ENCODE peak calls at places on chromosomes 4 and X, in four cellular contexts. One of them, this sample, is unnamed.

GRCh38 chr4:25441519-25442117 is 64.6 kb downstream of the ANAPC4 start:
- DNase-seq in K562: peak
- DNase-seq in GM12878: no peak
- DNase-seq in GM12891: no peak
- DNase-seq in this sample: peak

GRCh38 chr4:102754044-102754443 is 6.7 kb downstream of the MANBA start:
- DNase-seq in K562: no peak
- DNase-seq in GM12878: no peak
- DNase-seq in GM12891: no peak
- DNase-seq in this sample: no peak

GRCh38 chr4:186203391-186203802 is 12.0 kb downstream of the CYP4V2 start:
- DNase-seq in K562: peak
- DNase-seq in GM12878: no peak
- DNase-seq in GM12891: no peak
- DNase-seq in this sample: no peak

GRCh38 chrX:22575161-22575845 is 302.6 kb downstream of the CBLL2 start:
- DNase-seq in K562: no peak
- DNase-seq in GM12878: no peak
- DNase-seq in GM12891: no peak
- DNase-seq in this sample: no peak

GRCh38 chrX:70066646-70067045 is 4.4 kb downstream of the OTUD6A start:
- DNase-seq in K562: no peak
- DNase-seq in GM12878: no peak
- DNase-seq in GM12891: no peak
- DNase-seq in this sample: no peak

GRCh38 chr4:19776021-19776459 is 475.7 kb upstream of the SLIT2 start:
- DNase-seq in K562: no peak
- DNase-seq in GM12878: no peak
- DNase-seq in GM12891: no peak
- DNase-seq in this sample: no peak

GRCh38 chr4:81747242-81747930 is 275.7 kb upstream of the RASGEF1B start:
- DNase-seq in K562: peak
- DNase-seq in GM12878: no peak
- DNase-seq in GM12891: no peak
- DNase-seq in this sample: peak

GRCh38 chr4:97911236-97911906 is 231.9 kb downstream of the STPG2 start:
- DNase-seq in K562: no peak
- DNase-seq in GM12878: no peak
- DNase-seq in GM12891: no peak
- DNase-seq in this sample: no peak

GRCh38 chrX:155888139-155888538 is 7.0 kb downstream of the VAMP7 start:
- DNase-seq in K562: peak
- DNase-seq in GM12878: no peak
- DNase-seq in GM12891: no peak
- DNase-seq in this sample: no peak

GRCh38 chrX:74133156-74133796 is 170.7 kb upstream of the ZCCHC13 start:
- DNase-seq in K562: peak
- DNase-seq in GM12878: peak
- DNase-seq in GM12891: no peak
- DNase-seq in this sample: peak

GRCh38 chr4:74548561-74548960 is 103.6 kb downstream of the AREG start:
- DNase-seq in K562: no peak
- DNase-seq in GM12878: no peak
- DNase-seq in GM12891: no peak
- DNase-seq in this sample: no peak
- TF ChIP-seq SPI1 in K562: no peak
- TF ChIP-seq SPI1 in GM12878: no peak
- TF ChIP-seq SPI1 in GM12891: no peak
- TF ChIP-seq SPI1 in this sample: no peak

DNA sequence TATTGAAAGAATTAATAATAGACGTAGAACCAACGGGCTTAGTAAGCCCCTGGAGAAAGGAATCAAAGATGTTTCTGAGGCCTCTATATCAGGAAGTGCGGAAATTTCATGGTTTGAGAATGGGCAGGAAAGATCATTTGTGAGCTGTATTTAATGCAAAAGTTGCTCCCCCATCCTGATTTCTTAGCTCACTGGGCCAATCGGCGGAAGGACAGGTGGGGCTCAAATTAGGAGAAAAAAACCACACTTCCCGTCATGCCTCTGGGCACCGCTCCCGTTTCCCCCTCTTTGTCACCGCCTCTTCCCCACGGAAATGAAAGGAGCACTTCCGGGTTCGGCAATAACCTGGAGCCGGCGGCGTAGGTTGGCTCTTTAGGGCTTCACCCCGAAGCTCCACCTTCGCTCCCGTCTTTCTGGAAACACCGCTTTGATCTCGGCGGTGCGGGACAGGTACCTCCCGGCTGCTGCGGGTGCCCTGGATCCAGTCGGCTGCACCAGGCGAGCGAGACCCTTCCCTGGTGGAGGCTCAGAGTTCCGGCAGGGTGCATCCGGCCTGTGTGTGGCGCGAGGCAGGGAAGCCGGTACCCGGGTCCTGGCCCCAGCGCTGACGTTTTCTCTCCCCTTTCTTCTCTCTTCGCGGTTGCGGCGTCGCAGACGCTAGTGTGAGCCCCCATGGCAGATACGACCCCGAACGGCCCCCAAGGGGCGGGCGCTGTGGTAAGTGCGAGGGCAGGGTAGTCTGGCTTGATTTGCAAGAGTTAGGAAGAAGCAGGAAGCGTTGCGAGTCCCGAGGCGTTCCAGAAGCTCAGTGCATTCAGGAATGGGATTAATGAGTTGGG is at the start of gene TMEM33:
- DNase-seq in K562: peak
- DNase-seq in GM12878: peak
- DNase-seq in GM12891: peak
- DNase-seq in this sample: peak
- TF ChIP-seq POLR2AphosphoS5 in K562: peak
- TF ChIP-seq POLR2AphosphoS5 in GM12878: peak
- TF ChIP-seq POLR2AphosphoS5 in GM12891: peak
- TF ChIP-seq POLR2AphosphoS5 in this sample: peak

DNA sequence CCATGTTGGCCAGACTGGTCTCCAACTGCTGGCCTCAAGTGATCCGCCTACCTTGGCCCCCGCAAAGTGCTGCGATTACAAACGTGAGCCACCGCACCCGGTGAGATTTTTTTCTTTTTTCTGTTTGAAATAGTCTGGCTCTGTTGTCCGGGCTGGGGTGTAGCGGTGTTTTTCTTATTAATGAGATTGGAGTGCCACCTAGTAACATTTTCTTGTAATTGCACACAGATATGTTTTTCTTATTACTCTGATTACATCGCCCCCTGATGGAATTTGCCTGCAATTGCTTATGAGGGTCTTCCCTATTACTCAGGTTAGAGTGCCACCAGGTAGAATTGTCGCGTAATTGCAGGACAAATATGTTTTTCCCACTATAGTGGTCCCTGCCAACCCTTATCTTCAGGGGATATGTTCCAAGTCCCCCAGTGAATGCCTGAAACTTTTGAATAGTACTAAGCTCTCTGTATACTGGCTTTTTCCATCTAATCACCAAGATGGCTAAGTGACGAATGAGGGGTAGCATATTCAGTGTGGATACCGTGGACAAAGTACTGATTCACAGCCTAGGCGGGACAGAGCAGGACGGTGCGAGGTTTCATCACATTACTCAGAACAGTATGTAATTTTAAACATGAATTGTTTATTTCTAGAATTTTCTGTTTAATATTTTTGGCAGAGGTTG is 8.6 kb upstream of the PDHA1 start:
- DNase-seq in K562: peak
- DNase-seq in GM12878: peak
- DNase-seq in GM12891: no peak
- DNase-seq in this sample: peak
- TF ChIP-seq SPI1 in K562: no peak
- TF ChIP-seq SPI1 in GM12878: no peak
- TF ChIP-seq SPI1 in GM12891: no peak
- TF ChIP-seq SPI1 in this sample: no peak

GRCh38 chrX:153635788-153636668 is 11.0 kb upstream of the DUSP9 start:
- DNase-seq in K562: peak
- DNase-seq in GM12878: no peak
- DNase-seq in GM12891: no peak
- DNase-seq in this sample: peak

GRCh38 chrX:153635388-153635787 is 11.6 kb upstream of the DUSP9 start:
- DNase-seq in K562: no peak
- DNase-seq in GM12878: no peak
- DNase-seq in GM12891: no peak
- DNase-seq in this sample: no peak

GRCh38 chrX:153634236-153634635 is 12.8 kb upstream of the DUSP9 start:
- DNase-seq in K562: no peak
- DNase-seq in GM12878: no peak
- DNase-seq in GM12891: no peak
- DNase-seq in this sample: no peak

GRCh38 chrX:153633607-153634180 is 13.3 kb upstream of the DUSP9 start:
- DNase-seq in K562: no peak
- DNase-seq in GM12878: no peak
- DNase-seq in GM12891: no peak
- DNase-seq in this sample: no peak

DNA sequence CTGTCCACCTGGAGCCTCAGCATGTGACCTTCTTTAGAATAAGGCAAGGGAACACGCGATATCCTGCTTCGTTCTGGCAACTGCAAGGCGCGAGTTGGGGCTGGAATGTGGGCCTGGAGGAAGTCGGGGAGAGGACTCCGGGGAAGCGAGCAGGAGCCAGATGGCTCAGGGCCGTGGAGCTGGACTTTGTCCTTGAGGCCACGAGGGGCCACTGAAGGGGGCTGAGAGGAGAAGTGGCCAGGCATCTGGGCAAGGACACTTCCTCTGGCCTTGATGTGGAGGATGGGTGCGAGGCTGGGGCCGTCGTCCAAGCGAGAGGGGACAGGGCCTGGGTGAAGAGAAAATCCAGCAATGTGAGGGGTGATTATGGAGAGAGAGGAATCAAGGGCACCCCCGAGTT is 12.2 kb upstream of the DUSP9 start:
- DNase-seq in K562: no peak
- DNase-seq in GM12878: no peak
- DNase-seq in GM12891: no peak
- DNase-seq in this sample: no peak
- TF ChIP-seq POLR2AphosphoS5 in K562: no peak
- TF ChIP-seq POLR2AphosphoS5 in GM12878: no peak
- TF ChIP-seq POLR2AphosphoS5 in GM12891: no peak
- TF ChIP-seq POLR2AphosphoS5 in this sample: no peak

DNA sequence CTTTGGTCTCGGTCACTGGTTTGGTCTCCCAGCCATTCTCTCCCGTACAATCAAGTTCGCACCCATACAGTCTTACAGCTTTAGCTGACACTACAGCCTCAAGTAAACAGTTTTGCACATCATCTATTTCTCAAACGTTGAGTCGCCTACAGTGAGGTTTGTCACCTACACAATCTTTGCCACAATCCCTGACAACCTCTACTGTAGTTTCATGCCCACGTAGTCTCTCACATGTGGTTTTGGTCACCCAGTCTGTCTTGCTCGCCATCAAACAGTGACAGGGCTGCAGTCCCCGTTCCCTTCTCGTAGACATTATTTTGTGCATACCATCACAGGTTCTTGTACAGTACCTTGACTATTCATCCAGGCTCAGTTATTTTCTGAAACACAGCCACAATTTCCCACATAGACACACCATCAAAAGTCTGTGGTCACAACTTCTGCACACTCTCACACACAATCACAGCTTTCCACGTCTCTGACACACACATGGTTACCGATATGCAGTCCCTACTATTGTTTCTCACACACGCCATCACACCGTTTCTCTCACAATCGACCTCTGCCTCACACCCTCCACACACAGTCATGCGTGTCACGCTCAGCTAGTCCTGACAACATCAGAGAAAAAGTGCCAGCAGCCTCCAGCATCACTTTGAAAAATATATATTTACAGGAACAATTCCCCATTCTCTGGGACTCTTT is 5.3 kb upstream of the CFP start:
- DNase-seq in K562: no peak
- DNase-seq in GM12878: no peak
- DNase-seq in GM12891: no peak
- DNase-seq in this sample: no peak
- TF ChIP-seq SPI1 in K562: no peak
- TF ChIP-seq SPI1 in GM12878: no peak
- TF ChIP-seq SPI1 in GM12891: no peak
- TF ChIP-seq SPI1 in this sample: no peak

GRCh38 chrX:16946971-16947562 is 609 bp downstream of the REPS2 start:
- DNase-seq in K562: no peak
- DNase-seq in GM12878: no peak
- DNase-seq in GM12891: no peak
- DNase-seq in this sample: no peak
- TF ChIP-seq POLR2AphosphoS5 in K562: no peak
- TF ChIP-seq POLR2AphosphoS5 in GM12878: no peak
- TF ChIP-seq POLR2AphosphoS5 in GM12891: no peak
- TF ChIP-seq POLR2AphosphoS5 in this sample: no peak

DNA sequence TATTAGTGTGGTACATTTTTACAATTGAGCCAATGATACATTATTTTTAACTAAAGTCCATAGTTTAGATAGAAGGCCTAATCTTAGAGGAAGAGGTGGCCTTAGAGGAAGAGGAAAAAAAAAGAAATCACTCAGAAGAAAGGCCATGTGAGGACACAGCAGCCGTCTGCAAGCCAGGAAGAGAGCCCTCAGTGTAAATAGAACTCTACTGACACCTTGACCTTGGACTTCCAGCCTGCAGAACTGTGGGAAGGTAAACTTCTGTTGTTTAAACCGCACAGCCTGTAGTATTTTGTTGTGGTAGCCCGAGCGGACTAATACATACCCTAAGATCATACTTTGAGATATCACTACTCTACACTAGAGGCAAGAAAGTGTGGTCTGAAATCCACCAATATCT is 5.1 kb upstream of the KCNIP4 start:
- DNase-seq in K562: no peak
- DNase-seq in GM12878: no peak
- DNase-seq in GM12891: no peak
- DNase-seq in this sample: no peak
- TF ChIP-seq SPI1 in K562: no peak
- TF ChIP-seq SPI1 in GM12878: no peak
- TF ChIP-seq SPI1 in GM12891: no peak
- TF ChIP-seq SPI1 in this sample: no peak

GRCh38 chr4:79308971-79309370 is 16.9 kb downstream of the NAA11 start:
- DNase-seq in K562: no peak
- DNase-seq in GM12878: no peak
- DNase-seq in GM12891: no peak
- DNase-seq in this sample: no peak
- TF ChIP-seq POLR2AphosphoS5 in K562: no peak
- TF ChIP-seq POLR2AphosphoS5 in GM12878: no peak
- TF ChIP-seq POLR2AphosphoS5 in GM12891: no peak
- TF ChIP-seq POLR2AphosphoS5 in this sample: no peak

GRCh38 chr4:86957214-86957613 is 22.4 kb downstream of the AFF1 start:
- DNase-seq in K562: no peak
- DNase-seq in GM12878: peak
- DNase-seq in GM12891: no peak
- DNase-seq in this sample: no peak
- TF ChIP-seq SPI1 in K562: no peak
- TF ChIP-seq SPI1 in GM12878: peak
- TF ChIP-seq SPI1 in GM12891: peak
- TF ChIP-seq SPI1 in this sample: no peak